ENCODE peak calls at places on chromosome 16, in four cellular contexts. W is left lung, I is OCI-LY7, V is body of pancreas. P is an unnamed sample.

GRCh38 chr16:84588991-84589390 is 28.9 kb downstream of the COTL1 start:
- DNase-seq in V (no peak), I (no peak), W (no peak), P (no peak)

GRCh38 chr16:56389554-56389953 is 35.8 kb downstream of the AMFR start:
- DNase-seq in V (no peak), I (no peak), W (no peak), P (no peak)

GRCh38 chr16:80158766-80159165 is 382.0 kb upstream of the DYNLRB2 start:
- DNase-seq in W (no peak), V (no peak), I (no peak), P (no peak)

GRCh38 chr16:86951831-86952598 is 365.2 kb downstream of the C16orf95 start:
- DNase-seq in I (no peak), V (no peak), W (no peak), P (no peak)

GRCh38 chr16:71746442-71747046 is 22.0 kb upstream of the PHLPP2 start:
- DNase-seq in W (no peak), I (peak; percentile 64), V (no peak), P (no peak)

GRCh38 chr16:53457670-53458069 is 23.4 kb downstream of the RBL2 start:
- DNase-seq in I (peak; percentile 89), W (no peak), V (no peak), P (no peak)

GRCh38 chr16:67277999-67278772 is 1.1 kb upstream of the PLEKHG4 start:
- DNase-seq in V (no peak), W (no peak), I (no peak), P (no peak)

GRCh38 chr16:68887107-68887506 is 43.8 kb downstream of the TANGO6 start:
- DNase-seq in W (no peak), V (no peak), I (no peak), P (no peak)

GRCh38 chr16:794853-795466 is 5.6 kb downstream of the GNG13 start:
- DNase-seq in V (no peak), I (no peak), W (no peak), P (no peak)

GRCh38 chr16:10876799-10877341 is at the start of gene CIITA:
- DNase-seq in V (peak; percentile 71), I (peak; percentile 97), W (no peak), P (peak; percentile 50)

GRCh38 chr16:12010388-12011251 is 34.1 kb downstream of the SNX29 start:
- DNase-seq in W (no peak), I (peak; percentile 75), V (no peak), P (no peak)

GRCh38 chr16:72991211-72991610 is 56.7 kb downstream of the ZFHX3 start:
- DNase-seq in W (no peak), V (no peak), I (no peak), P (no peak)
- H3K4me1 ChIP-seq in W (peaks cover 9% of the 10 kb centered on the region), V (peaks cover 75% of the 10 kb centered on the region), I (no peaks in the 10 kb centered on the region), P (peaks cover 40% of the 10 kb centered on the region)

DNA sequence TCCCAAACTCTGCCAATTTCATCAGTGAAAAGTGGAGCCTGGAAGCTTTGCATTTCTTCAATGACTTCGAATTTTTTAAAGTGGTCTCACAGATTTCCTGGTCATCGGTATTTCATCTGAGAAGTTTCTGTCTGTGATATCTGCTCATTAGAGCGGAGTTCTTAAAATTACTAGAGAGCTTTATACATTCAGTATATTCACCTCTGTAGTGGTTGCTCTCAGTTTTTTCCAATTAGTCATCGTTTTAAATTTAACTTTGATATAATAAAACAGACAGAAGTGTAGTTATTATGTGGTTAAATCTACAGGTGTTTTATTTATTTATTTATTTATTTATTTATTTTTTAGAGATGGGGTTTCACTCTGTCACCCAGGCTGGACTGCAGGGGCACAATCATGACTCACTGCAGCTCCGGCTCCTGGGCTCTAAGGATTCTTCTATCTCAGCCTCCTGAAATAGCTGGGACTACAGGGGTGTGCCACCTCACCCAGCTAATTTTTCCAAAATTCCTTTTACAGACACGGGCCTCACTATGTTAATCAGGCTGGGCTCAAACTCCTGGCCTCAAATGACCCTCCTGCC is 16.0 kb downstream of the ARHGAP17 start:
- DNase-seq in W (no peak), V (no peak), I (no peak), P (no peak)
- H3K4me1 ChIP-seq in W (peaks cover 5% of the 10 kb centered on the region), V (peaks cover 27% of the 10 kb centered on the region), I (peaks cover 7% of the 10 kb centered on the region), P (peaks cover 60% of the 10 kb centered on the region)

DNA sequence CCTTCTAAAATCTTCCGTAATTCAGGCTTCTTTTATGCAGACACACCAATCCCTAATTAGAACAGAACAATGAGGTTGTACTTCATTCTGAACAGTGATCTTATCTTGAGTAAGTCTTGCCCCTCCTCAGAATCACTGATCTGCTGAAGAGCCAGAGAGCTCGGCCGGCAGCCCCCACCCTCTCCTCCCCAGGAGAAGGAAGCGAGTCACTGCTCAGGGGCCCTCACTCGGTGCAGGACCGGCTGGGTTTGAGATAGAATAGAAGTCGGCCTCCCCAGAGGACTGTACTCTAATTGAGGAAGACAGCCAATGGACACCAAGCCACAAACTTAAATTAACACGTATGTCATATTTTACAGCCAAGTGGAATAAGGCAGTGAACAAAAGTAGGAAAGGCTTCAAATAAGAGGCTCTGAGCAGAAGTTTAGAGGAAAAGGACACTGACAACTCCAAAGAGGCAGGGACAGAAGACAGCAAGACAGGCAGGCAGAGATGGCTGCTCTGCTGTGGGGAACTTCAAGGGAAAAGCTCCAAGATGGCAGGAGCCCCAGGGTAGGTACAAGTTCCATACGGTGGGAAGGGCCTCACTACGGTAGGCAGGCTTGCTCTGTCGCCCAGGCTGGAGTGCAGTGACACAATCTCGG is 18.6 kb downstream of the CREBBP start:
- DNase-seq in V (no peak), I (no peak), W (peak; percentile 85), P (no peak)
- H3K4me1 ChIP-seq in V (peaks cover 69% of the 10 kb centered on the region), I (peaks cover 45% of the 10 kb centered on the region), W (peaks cover 47% of the 10 kb centered on the region), P (peaks cover 40% of the 10 kb centered on the region)

GRCh38 chr16:88503374-88503770 is 50.3 kb downstream of the ZFPM1 start:
- DNase-seq in I (no peak), V (peak; percentile 81), W (no peak), P (no peak)
- H3K4me1 ChIP-seq in I (peaks cover 12% of the 10 kb centered on the region), V (peaks cover 93% of the 10 kb centered on the region), W (no peaks in the 10 kb centered on the region), P (no peaks in the 10 kb centered on the region)

DNA sequence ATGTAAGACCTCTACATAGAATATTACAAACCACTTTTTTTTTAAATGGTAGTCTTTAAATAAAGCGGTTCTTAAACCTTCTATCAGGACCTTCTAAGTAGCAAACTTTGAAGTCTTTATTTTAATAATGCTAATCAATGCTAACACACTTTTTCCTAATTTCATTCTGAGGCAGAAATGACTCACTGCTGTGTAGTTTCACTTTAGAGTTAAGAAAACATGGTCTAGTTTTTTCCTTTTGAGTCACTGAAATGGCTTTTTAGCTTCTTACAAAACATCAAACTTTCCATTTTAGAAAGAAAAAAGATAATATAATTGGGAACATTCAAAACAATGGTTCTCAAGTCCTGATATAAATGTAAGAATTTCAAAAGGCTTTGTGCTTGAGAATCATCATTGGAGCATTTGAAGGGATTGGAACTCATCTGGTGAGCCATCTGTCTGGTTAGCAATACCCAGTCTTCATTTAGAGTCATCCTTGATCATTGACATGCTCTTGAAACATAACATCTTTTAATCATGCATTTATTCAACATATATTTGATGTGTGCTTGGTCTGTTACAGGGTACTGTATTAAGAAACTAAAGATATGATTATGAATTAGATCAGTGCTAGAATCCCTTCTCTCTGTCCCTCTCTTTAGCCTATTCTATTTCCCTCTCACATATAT is 258.3 kb upstream of the MON1B start:
- DNase-seq in I (no peak), V (no peak), W (no peak), P (no peak)
- H3K4me1 ChIP-seq in I (no peaks in the 10 kb centered on the region), V (no peaks in the 10 kb centered on the region), W (no peaks in the 10 kb centered on the region), P (no peaks in the 10 kb centered on the region)

DNA sequence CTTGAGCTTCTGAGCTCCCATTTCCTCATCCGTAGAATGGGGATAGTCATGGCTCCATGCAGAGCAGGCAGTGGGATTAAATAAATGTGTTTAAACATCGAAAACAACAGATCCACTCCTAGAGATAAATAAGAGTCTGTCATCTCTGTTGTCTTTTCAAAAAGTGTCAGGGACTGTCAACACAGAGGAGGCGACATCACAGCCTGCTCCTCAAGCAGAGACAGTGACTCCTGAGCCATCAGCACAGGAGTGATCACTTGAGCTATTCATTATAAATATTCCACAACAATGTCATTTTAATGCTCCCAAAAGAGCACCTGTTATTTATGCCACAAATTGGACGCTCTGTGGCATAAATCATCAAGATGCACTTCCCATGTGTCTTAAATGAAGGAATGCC is 605.6 kb upstream of the CDH5 start:
- DNase-seq in I (no peak), W (no peak), V (no peak), P (no peak)
- H3K4me1 ChIP-seq in I (peaks cover 50% of the 10 kb centered on the region), W (no peaks in the 10 kb centered on the region), V (peaks cover 4% of the 10 kb centered on the region), P (no peaks in the 10 kb centered on the region)

GRCh38 chr16:88487920-88488842 is 35.1 kb downstream of the ZFPM1 start:
- DNase-seq in V (peak; percentile 96), W (no peak), I (no peak), P (no peak)

GRCh38 chr16:88491560-88492310 is 38.7 kb downstream of the ZFPM1 start:
- DNase-seq in V (no peak), I (no peak), W (no peak), P (no peak)

GRCh38 chr16:88489163-88489721 is 36.2 kb downstream of the ZFPM1 start:
- DNase-seq in I (no peak), V (peak; percentile 86), W (no peak), P (no peak)

GRCh38 chr16:88493879-88494278 is 40.8 kb downstream of the ZFPM1 start:
- DNase-seq in W (no peak), V (no peak), I (no peak), P (no peak)

DNA sequence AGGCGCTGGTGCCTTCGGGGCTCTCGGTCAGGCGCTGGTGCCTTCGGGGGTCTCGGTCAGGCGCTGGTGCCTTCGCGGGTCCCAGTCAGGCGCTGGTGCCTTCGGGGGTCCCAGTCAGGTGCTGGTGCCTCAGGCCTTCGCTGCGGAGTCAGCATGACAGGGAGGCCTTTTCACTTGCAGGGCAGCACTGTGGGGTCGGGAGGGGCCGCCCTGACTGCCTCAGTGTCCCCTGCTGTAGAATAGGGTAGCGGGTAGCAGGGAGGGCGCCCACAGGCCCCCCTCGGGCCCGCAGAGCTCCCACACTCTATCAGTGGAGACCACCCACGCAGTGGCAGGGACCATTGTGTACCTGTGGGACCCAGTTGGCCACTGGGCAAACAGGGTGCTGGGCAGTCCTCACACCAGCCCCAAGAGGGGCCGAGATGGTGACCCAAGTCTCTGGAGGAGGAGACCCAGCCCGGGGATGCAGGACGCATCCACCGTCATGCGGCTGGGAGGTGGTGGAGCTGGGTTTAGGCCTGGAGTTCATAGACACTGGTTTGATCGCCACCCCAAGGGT is 38.0 kb downstream of the ZFPM1 start:
- DNase-seq in I (no peak), W (no peak), V (no peak), P (no peak)
- H3K4me1 ChIP-seq in I (no peaks in the 10 kb centered on the region), W (no peaks in the 10 kb centered on the region), V (peaks cover 61% of the 10 kb centered on the region), P (no peaks in the 10 kb centered on the region)

P was measured in esophagus squamous epithelium.